ENCODE peak calls at places on chromosome 7, in four cellular contexts. L, Y, G and K are unnamed samples.

GRCh38 chr7:9204571-9204970 is 771.2 kb downstream of the NXPH1 start:
- DNase-seq in L (no peak), G (no peak), Y (no peak), K (no peak)

GRCh38 chr7:27094304-27095049 is 1.3 kb downstream of the HOXA1 start:
- DNase-seq in L (no peak), G (no peak), Y (no peak), K (no peak)

GRCh38 chr7:116713918-116714317 is 41.9 kb downstream of the MET start:
- DNase-seq in Y (no peak), L (no peak), G (no peak), K (no peak)

GRCh38 chr7:42883950-42884349 is 27.9 kb downstream of the C7orf25 start:
- DNase-seq in G (no peak), Y (no peak), L (peak), K (no peak)

GRCh38 chr7:155377837-155378579 is 79.9 kb upstream of the EN2 start:
- DNase-seq in G (no peak), Y (no peak), L (no peak), K (no peak)

GRCh38 chr7:118152149-118152548 is 31.8 kb upstream of the LSM8 start:
- DNase-seq in L (no peak), G (no peak), Y (no peak), K (no peak)

GRCh38 chr7:43701502-43701859 is 27.8 kb downstream of the COA1 start:
- DNase-seq in L (no peak), G (no peak), Y (no peak), K (no peak)

GRCh38 chr7:137354361-137354760 is 10.8 kb upstream of the PTN start:
- DNase-seq in G (no peak), Y (no peak), L (no peak), K (no peak)

GRCh38 chr7:146690987-146691386 is 574.4 kb downstream of the CNTNAP2 start:
- DNase-seq in Y (no peak), L (no peak), G (no peak), K (no peak)

GRCh38 chr7:5643280-5643679 is 138.2 kb downstream of the RNF216 start:
- DNase-seq in G (no peak), Y (no peak), L (peak), K (peak)

GRCh38 chr7:84688671-84689070 is 494.1 kb upstream of the SEMA3A start:
- DNase-seq in Y (no peak), G (no peak), L (no peak), K (no peak)

GRCh38 chr7:36440880-36441279 is 51.2 kb downstream of the ANLN start:
- DNase-seq in Y (peak), G (peak), L (peak), K (no peak)

GRCh38 chr7:69596056-69596455 is 2.2 kb upstream of the AUTS2 start:
- DNase-seq in Y (no peak), G (no peak), L (no peak), K (no peak)

GRCh38 chr7:72435366-72435765 is 23.2 kb upstream of the CALN1 start:
- DNase-seq in Y (no peak), G (no peak), L (no peak), K (no peak)

GRCh38 chr7:30027065-30027456 is 559 bp upstream of the FKBP14 start:
- DNase-seq in Y (no peak), L (peak), G (peak), K (peak)

GRCh38 chr7:37376386-37376785 is 72.3 kb downstream of the ELMO1 start:
- DNase-seq in L (peak), Y (no peak), G (no peak), K (no peak)

GRCh38 chr7:115869225-115869624 is 161.3 kb downstream of the TFEC start:
- DNase-seq in Y (no peak), G (no peak), L (no peak), K (no peak)

GRCh38 chr7:3393862-3394261 is 92.8 kb downstream of the SDK1 start:
- DNase-seq in G (no peak), Y (no peak), L (peak), K (no peak)

GRCh38 chr7:787332-788240 is 44.7 kb upstream of the SUN1 start:
- DNase-seq in Y (no peak), L (no peak), G (no peak), K (no peak)

GRCh38 chr7:21969822-21970221 is 24.1 kb upstream of the CDCA7L start:
- DNase-seq in G (no peak), L (no peak), Y (no peak), K (no peak)

GRCh38 chr7:124908258-124908657 is 21.4 kb downstream of the POT1 start:
- DNase-seq in Y (no peak), G (no peak), L (no peak), K (no peak)

GRCh38 chr7:128259131-128260056 is 18.3 kb downstream of the LEP start:
- DNase-seq in G (no peak), Y (peak), L (no peak), K (peak)

GRCh38 chr7:36040679-36041078 is 112.4 kb upstream of the EEPD1 start:
- DNase-seq in Y (no peak), L (no peak), G (no peak), K (no peak)

DNA sequence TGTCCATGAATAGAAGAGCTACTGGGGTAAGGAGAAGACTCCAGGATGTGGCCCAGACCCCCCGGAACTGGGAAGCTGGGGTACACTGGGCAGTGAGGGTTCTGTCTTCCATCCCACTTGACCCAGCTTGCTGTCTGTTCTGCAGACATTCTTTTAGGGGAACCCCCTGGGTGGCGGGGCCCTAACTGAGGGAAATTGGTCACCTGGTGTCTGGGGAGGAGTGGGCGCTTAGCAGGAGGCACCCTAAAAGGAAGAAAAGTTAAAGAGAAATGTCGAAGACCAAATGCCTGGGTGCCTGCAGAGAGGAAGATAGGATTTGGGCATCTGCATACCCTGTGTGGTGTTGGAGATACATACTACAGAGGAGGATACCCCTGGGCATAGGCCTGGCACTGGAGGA is 1.0 kb downstream of the AP1S1 start:
- DNase-seq in Y (no peak), G (no peak), L (no peak), K (no peak)
- TF ChIP-seq MAX in Y (no peak), G (no peak), L (no peak), K (no peak)

DNA sequence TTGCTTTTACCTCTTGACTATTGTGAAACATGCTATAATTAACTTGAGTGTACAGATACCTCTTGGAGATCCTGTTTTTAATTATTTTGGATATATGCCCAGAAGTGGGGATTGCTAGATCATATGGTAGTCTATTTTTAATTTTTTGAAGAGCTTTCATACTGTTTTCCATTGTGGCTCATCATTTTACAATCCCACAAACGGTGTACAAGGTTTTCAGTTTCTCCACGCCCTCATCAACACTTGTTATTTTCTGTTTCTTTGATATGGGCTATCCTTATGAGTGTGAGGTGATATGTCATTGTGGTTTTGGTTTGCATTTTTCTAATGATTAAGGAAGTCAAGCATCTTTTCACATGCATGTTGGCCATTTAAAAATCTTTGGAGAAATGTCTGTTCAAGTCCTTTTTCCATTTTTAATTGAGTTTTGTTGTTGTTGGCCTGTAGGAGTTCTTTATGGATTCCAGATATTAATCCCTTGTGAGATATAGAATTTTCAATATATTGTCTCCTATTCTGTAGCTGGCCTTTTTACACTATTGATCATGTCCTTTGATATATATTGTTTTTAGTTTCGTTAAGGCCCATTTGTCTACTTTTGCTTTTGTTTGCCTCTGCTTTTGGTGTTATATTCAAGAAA is 7.5 kb downstream of the AGK start:
- DNase-seq in Y (no peak), L (no peak), G (no peak), K (no peak)
- TF ChIP-seq RAD21 in Y (no peak), L (no peak), G (no peak), K (no peak)

DNA sequence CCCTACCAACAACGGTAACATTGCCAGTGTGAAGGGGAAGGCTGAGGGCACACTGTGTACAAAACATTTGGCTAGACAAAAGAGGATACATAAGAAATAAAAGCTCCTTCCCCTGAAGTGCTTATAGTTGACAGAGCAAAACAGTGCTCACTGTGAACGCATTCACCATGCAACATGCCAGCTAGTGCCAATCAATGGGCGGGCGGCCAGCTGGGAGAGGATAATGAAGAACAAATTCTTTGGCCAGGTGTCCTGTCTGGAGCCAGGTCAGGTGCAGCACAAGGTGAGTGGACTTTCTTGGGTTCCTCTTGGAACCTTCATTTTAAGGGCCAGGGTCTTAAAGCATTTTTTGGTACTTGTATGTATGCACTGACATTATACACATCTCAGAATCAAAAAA is 106.1 kb downstream of the ICA1 start:
- DNase-seq in G (no peak), L (no peak), Y (no peak), K (no peak)
- TF ChIP-seq MAX in G (no peak), L (no peak), Y (no peak), K (no peak)

DNA sequence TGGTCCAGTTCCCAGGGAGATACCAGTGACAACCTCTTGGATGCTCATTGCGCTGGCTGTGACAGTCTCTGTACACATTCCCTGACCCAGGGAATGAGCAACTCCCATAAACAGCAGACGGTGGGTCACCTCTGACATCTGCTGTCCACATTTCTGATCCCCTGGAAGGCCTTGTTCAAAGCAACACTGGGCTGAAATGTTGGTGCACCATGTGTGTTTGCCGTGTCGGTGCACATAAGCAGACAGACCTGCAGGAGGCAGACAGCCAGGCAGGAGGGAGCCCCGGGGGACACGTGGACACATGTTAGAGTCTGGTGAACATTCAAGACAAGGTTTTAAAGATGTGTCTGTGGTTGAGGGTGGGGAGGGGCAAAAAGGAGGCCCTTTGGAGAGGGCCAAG is 254.9 kb downstream of the PLXNA4 start:
- DNase-seq in Y (no peak), L (peak), G (no peak), K (peak)
- TF ChIP-seq RAD21 in Y (no peak), L (no peak), G (no peak), K (no peak)

GRCh38 chr7:74604326-74605020 is 53.0 kb upstream of the GTF2I start:
- DNase-seq in Y (no peak), L (peak), G (no peak), K (no peak)

GRCh38 chr7:74599251-74599650 is 58.3 kb upstream of the GTF2I start:
- DNase-seq in Y (no peak), G (no peak), L (no peak), K (no peak)

GRCh38 chr7:74598558-74598957 is 59.0 kb upstream of the GTF2I start:
- DNase-seq in Y (no peak), G (no peak), L (no peak), K (no peak)
- TF ChIP-seq MAX in Y (no peak), G (no peak), L (no peak), K (no peak)

DNA sequence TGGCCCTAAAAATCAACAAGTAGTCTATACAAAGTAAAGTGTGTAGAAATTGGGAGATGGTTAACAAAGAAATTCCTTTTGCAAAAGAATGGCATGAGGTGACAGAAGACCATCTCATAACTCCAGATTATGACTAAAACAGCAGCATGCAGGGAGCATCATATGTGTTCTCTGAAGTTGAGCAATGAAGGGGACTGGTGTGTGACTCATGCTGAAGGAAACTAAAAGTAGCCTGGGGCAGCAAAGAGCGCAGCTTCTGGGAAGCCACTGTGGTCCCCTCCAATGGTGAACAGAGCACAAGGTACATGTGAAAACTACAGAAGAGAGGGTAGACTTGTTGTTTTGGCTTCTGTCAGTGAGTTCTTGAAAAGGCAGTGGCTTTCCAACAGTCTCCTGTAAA is 133.4 kb downstream of the MACC1 start:
- DNase-seq in L (peak), Y (no peak), G (no peak), K (no peak)
- TF ChIP-seq RAD21 in L (no peak), Y (peak), G (no peak), K (no peak)

DNA sequence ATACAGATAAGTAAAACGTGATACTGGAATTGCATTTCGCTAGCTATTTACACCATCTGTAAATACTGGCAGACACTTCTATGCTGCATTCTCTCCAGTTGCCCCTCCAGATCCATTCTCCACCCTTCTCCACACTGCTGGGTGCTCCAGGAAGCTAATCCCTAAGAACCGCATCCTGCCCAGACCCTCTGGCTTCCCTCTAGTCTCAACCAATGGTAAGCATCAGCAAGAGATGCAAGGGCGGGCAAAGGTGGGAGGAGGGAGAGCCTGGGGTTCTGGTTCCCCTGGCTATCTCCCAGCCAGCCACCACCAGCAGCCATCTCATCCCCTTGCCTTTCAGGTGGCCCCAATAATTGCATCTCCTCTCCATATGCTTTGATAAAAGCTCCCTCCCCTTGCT is 84.4 kb downstream of the AMPH start:
- DNase-seq in Y (no peak), G (no peak), L (no peak), K (no peak)
- TF ChIP-seq MAX in Y (no peak), G (no peak), L (no peak), K (no peak)

GRCh38 chr7:157633465-157634185 is 296.8 kb downstream of the DNAJB6 start:
- DNase-seq in L (no peak), G (no peak), Y (no peak), K (no peak)
- TF ChIP-seq RAD21 in L (no peak), G (no peak), Y (no peak), K (no peak)